ENCODE peak calls at places on chromosomes 12 and 14, in ten cellular contexts. B is adipocyte; J is ovary; Q is A549; L is neuronal stem cell; G is CD4-positive, alpha-beta memory T cell; H is fibroblast of lung; A is lung; W is kidney; T is heart left ventricle. M is an unnamed sample.

GRCh38 chr14:22556021-22556989 is 32.7 kb downstream of the DAD1 start:
- DNase-seq in L (no peak), J (peak), W (peak), Q (no peak), T (peak), B (no peak), A (peak), H (peak), G (peak), M (peak)

GRCh38 chr14:28766505-28767238 is at the start of gene FOXG1:
- DNase-seq in A (no peak), T (no peak), Q (no peak), G (no peak), L (peak), H (peak), W (no peak), B (no peak), J (peak), M (no peak)

GRCh38 chr14:92706386-92706785 is 42.0 kb downstream of the LGMN start:
- DNase-seq in W (peak), J (no peak), H (no peak), T (no peak), Q (no peak), G (no peak), L (no peak), A (no peak), B (no peak), M (no peak)

GRCh38 chr12:57162541-57163125 is 15.2 kb upstream of the LRP1-AS start:
- DNase-seq in B (no peak), A (no peak), H (no peak), L (no peak), J (no peak), G (no peak), W (no peak), Q (no peak), T (no peak), M (no peak)

GRCh38 chr12:46461907-46462605 is 89.5 kb upstream of the SLC38A2 start:
- DNase-seq in T (no peak), A (no peak), W (no peak), L (no peak), G (no peak), Q (no peak), B (no peak), H (no peak), J (no peak), M (peak)

GRCh38 chr12:80707830-80708534 is 548 bp downstream of the MYF6 start:
- DNase-seq in Q (no peak), H (no peak), L (no peak), J (no peak), G (no peak), B (no peak), W (peak), A (no peak), T (no peak), M (no peak)

GRCh38 chr12:86261606-86262005 is 5.4 kb upstream of the MGAT4C start:
- DNase-seq in T (no peak), W (no peak), H (peak), A (no peak), Q (no peak), G (no peak), J (no peak), B (no peak), L (no peak), M (no peak)

GRCh38 chr14:37573355-37573754 is 21.7 kb downstream of the FOXA1 start:
- DNase-seq in B (peak), W (no peak), J (no peak), T (no peak), A (no peak), Q (no peak), L (no peak), G (no peak), H (no peak), M (no peak)

GRCh38 chr12:12927211-12928079 is 24.5 kb downstream of the GPRC5D start:
- DNase-seq in Q (peak), L (no peak), G (peak), A (peak), H (peak), T (peak), W (peak), B (peak), J (peak), M (no peak)

GRCh38 chr14:93183596-93184317 is 940 bp downstream of the MOAP1 start:
- DNase-seq in Q (no peak), G (no peak), A (peak), W (no peak), J (no peak), L (no peak), T (no peak), B (peak), H (no peak), M (no peak)

GRCh38 chr12:38158428-38159091 is 158.0 kb upstream of the ALG10B start:
- DNase-seq in W (peak), T (no peak), B (no peak), L (no peak), Q (no peak), H (no peak), J (no peak), A (no peak), G (no peak), M (no peak)

GRCh38 chr14:23544511-23545447 is 6.8 kb downstream of the ZFHX2 start:
- DNase-seq in T (peak), H (no peak), W (peak), B (no peak), J (no peak), L (no peak), Q (no peak), G (no peak), A (no peak), M (no peak)

GRCh38 chr12:101962486-101962885 is 85.1 kb downstream of the DRAM1 start:
- DNase-seq in A (peak), H (peak), Q (no peak), G (no peak), W (no peak), L (no peak), B (no peak), T (no peak), J (no peak), M (no peak)

GRCh38 chr12:2323538-2324261 is 270.9 kb downstream of the CACNA1C start:
- DNase-seq in W (no peak), Q (no peak), L (no peak), G (no peak), B (no peak), T (peak), H (peak), J (no peak), A (no peak), M (no peak)
- H3K4me3 ChIP-seq in W (no peak), Q (no peak), L (no peak), G (no peak), B (no peak), T (no peak), H (no peak), J (no peak), A (no peak), M (no peak)

GRCh38 chr12:32753605-32754004 is 2.1 kb downstream of the YARS2 start:
- DNase-seq in A (no peak), T (no peak), L (no peak), Q (no peak), W (no peak), B (no peak), H (no peak), J (no peak), G (no peak), M (no peak)
- H3K4me3 ChIP-seq in A (no peak), T (no peak), L (peak), Q (no peak), W (no peak), B (peak), H (peak), J (no peak), G (no peak), M (no peak)

DNA sequence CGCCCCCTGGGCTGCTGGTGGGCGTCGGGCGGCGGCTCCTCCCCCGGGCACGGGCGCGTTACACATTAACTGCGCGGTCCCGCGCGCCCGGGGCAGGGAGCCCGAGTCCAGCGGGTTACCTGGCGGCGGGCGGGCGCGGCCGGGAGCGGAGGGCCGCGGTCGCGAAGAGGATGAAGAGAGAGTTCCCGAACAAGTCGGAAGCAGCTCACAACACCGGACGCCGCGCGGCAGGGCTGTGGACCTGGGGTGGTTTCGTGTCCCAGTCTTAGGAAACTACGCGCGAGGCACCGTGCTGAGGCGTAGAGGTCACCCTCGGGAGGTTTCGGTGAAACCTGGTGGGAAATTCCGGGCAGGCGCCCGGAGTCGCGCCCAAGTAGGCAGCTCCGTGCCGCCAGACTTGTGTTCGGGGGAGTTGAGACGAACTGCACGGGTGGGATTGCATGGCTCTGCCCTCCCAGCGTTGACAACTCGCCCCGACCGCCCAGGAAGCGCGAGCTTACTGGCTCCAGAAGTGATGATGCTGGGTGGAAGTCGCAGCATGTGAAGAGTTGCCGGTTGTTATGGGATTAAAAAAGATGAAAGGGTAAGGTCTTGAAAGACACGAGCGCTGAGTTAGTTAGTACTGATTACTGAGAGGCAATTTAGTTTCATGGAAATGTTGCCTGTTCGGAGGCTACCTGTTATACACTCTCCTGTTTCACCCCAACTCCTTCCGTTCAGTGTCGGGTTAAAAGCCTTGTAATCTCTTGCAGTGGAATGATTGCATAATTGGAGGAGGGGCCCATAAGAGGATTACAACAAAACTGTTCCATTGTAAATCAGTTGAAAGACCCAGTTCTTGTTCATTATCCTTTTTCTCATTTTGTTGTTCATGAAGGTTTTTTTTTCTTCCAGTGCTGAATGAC is 879 bp downstream of the RAB3IP start:
- DNase-seq in T (peak), J (no peak), H (peak), G (peak), A (peak), Q (peak), L (peak), B (peak), W (peak), M (peak)
- H3K4me3 ChIP-seq in T (peak), J (peak), H (peak), G (peak), A (peak), Q (peak), L (peak), B (peak), W (peak), M (peak)

GRCh38 chr14:63757211-63757610 is 29.3 kb upstream of the SGPP1 start:
- DNase-seq in T (no peak), G (no peak), H (no peak), J (no peak), Q (no peak), A (no peak), W (no peak), B (no peak), L (no peak), M (no peak)

GRCh38 chr14:63747836-63748235 is 20.0 kb upstream of the SGPP1 start:
- DNase-seq in B (no peak), W (no peak), Q (no peak), L (no peak), T (no peak), G (no peak), J (no peak), A (no peak), H (no peak), M (no peak)

GRCh38 chr14:63752449-63753169 is 24.7 kb upstream of the SGPP1 start:
- DNase-seq in B (peak), H (peak), G (no peak), A (no peak), T (peak), Q (no peak), J (no peak), L (no peak), W (no peak), M (no peak)
- H3K4me3 ChIP-seq in B (no peak), H (no peak), G (no peak), A (no peak), T (no peak), Q (no peak), J (no peak), L (no peak), W (no peak), M (no peak)

DNA sequence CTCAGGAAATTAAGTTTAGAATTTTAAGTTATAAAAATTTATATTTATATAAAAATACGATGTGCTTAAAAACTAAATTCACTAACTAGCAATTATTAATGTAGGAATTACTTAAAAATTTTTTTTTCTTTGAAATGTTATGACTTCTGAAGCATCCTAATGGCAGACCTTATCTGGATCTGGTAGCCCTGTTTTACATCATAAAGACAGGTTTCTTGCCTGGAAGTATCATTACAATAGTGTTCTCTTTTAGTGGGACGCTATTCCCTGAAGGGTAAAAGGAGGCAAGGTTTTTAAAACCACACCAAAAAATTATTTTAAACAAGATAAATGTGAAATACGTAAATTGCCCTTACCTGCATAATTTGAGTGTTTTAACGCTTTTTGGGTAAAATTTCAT is 2.1 kb downstream of the WDR20 start:
- DNase-seq in T (no peak), H (no peak), J (no peak), W (no peak), G (no peak), A (no peak), Q (no peak), B (no peak), L (no peak), M (no peak)
- H3K4me3 ChIP-seq in T (no peak), H (peak), J (no peak), W (no peak), G (no peak), A (no peak), Q (no peak), B (peak), L (no peak), M (no peak)

GRCh38 chr14:104698688-104699425 is 9.4 kb downstream of the INF2 start:
- DNase-seq in L (no peak), B (no peak), T (peak), Q (no peak), H (no peak), J (no peak), A (no peak), W (no peak), G (no peak), M (no peak)
- H3K4me3 ChIP-seq in L (no peak), B (peak), T (peak), Q (no peak), H (no peak), J (no peak), A (no peak), W (no peak), G (no peak), M (no peak)

DNA sequence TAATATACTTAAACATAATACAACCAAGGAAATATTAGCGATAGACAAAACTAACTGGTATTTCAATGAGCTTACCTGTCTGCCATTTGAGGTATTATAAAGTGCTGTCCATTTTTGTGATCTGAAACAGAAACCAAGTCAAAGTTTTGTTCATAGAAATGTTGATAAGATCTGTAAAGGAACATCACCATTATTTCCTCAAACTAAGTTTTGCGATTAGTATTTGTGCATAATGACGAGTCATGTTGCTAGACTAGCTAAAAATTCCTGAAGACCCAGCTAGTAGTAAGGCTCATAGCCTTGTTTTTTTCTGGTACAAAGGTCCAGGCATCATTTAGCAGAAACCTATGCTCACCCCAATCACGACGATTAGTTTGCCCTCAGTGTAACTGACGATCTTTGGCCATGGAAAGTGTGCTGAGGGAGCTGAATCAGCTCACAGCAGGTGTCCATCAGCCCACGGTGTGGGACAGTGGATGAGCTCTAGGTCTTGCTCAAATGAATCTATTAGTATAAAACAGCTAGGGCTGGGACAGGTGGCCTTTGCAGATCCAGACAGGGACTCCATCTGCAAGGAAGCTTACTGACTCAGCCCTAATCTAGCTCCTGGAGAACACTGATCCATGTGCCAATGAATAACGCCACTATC is 28.7 kb downstream of the GIT2 start:
- DNase-seq in W (no peak), L (no peak), H (no peak), A (no peak), T (no peak), B (no peak), J (no peak), G (peak), Q (no peak), M (no peak)
- H3K4me3 ChIP-seq in W (no peak), L (no peak), H (no peak), A (no peak), T (no peak), B (no peak), J (no peak), G (peak), Q (no peak), M (no peak)

DNA sequence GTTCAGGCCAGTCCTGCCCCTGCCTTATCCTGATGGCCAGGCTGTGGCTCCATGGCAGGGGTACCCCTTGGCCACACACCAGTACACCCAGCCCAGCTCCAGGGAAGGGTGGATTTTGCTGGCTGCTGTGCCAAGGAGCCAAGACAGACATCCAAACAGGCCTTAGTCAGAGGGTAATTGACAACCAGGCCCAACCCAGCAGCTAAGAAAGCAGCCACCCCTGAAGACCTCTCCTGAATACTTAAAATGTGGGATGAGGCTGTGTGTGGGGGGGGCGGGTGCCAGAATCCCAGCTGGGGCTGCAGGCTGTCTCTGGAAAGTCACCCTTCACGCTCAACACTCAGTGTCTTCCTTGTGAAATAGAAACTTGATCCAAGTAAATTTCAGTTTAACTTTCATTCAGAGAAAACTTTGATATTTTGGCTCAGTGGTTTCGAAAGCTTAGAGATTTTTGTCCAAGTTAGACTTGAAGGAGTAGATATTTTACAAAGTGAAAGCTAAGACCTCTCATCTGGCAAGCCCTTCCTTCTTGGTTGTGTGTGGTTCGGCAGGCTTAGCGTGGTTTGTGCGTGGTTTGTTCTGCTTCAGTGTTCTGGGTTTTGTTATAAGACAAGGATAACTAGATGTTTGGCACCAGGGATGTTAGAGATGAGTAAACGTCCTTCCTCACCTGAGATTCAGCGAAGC is 5.1 kb downstream of the PAPLN start:
- DNase-seq in B (peak), H (no peak), W (no peak), T (no peak), L (no peak), G (no peak), Q (no peak), A (no peak), J (no peak), M (no peak)
- H3K4me3 ChIP-seq in B (peak), H (peak), W (no peak), T (peak), L (no peak), G (no peak), Q (no peak), A (no peak), J (peak), M (no peak)

DNA sequence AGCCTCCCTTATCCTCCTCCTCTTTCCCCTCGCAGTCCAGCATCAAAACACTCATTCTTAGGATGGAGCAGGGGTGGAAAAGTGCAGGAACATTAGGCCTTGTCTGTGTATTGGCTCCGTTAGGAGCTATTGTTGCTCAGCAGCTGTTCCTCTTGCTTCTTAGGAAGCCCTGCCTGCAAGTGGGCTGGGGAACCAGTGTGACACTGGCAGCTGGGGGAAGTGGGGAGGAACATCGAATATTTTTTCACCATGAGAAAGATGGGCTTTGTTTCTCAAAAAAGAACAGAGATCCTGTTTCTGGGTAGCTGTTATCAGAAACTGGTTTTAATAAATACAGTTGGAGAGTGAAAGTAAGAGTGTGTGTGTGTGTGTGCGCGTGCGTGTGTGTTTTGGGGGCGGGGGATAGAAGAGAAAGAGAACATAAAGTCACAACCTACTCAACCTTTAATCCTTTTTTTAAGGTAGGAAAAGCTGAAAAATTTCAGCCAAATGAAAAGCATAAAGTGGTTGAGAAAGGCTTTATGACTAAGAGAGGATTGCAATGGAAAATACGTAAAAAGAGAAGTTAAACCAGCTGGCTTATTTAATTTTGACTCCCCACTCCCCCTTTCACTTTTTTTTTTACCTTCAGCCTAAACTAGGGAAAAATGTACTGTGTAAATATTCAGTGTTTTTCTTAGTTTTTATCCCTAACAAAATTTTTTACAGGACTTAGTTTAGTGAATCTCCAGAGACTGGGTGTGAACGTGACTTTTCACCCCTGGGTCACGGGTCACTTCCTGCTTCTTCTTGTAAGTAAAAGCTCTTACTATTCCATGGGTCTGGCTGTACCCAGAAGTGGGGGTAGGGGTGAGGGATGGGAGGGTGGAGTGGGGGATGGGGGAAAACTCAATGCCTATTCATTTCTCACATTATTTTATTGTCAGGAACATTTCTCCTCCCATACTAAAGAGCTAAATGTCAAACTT is 197.1 kb upstream of the PLEKHG7 start:
- DNase-seq in T (peak), G (peak), J (peak), B (peak), W (peak), H (peak), A (peak), L (peak), Q (no peak), M (no peak)
- H3K4me3 ChIP-seq in T (peak), G (peak), J (peak), B (peak), W (peak), H (peak), A (no peak), L (peak), Q (no peak), M (no peak)

GRCh38 chr12:116432321-116432750 is 126.8 kb upstream of the MAP1LC3B2 start:
- DNase-seq in B (peak), W (no peak), H (peak), T (no peak), A (peak), G (no peak), J (no peak), L (no peak), Q (no peak), M (no peak)

GRCh38 chr12:116431677-116432300 is 127.4 kb upstream of the MAP1LC3B2 start:
- DNase-seq in G (no peak), H (no peak), L (no peak), T (no peak), A (no peak), B (no peak), W (no peak), J (no peak), Q (no peak), M (no peak)

GRCh38 chr12:116435984-116436383 is 123.2 kb upstream of the MAP1LC3B2 start:
- DNase-seq in G (no peak), A (no peak), T (no peak), J (no peak), W (no peak), Q (no peak), L (no peak), H (no peak), B (no peak), M (no peak)

GRCh38 chr12:116436561-116437249 is 122.5 kb upstream of the MAP1LC3B2 start:
- DNase-seq in B (no peak), J (no peak), A (no peak), W (no peak), Q (no peak), L (no peak), H (no peak), T (no peak), G (no peak), M (no peak)

GRCh38 chr12:116434155-116435065 is 124.8 kb upstream of the MAP1LC3B2 start:
- DNase-seq in G (no peak), T (peak), W (peak), Q (peak), A (peak), J (peak), H (peak), B (peak), L (no peak), M (peak)
- H3K4me3 ChIP-seq in G (no peak), T (peak), W (peak), Q (peak), A (no peak), J (peak), H (peak), B (peak), L (no peak), M (peak)